ENCODE peak calls at places on chromosomes 11 and 22, in eight cellular contexts. One of them, this sample, is unnamed.

GRCh38 chr11:113553905-113554304 is 78.7 kb upstream of the DRD2 start:
- DNase-seq in heart left ventricle: no peak
- DNase-seq in PC-9: no peak
- DNase-seq in hepatocyte: no peak
- DNase-seq in NT2/D1: no peak
- DNase-seq in A549: no peak
- DNase-seq in mesendoderm: no peak
- DNase-seq in SJSA1: peak; percentile 10
- DNase-seq in this sample: no peak

GRCh38 chr11:27524155-27524554 is 17.6 kb upstream of the LIN7C start:
- DNase-seq in heart left ventricle: no peak
- DNase-seq in PC-9: peak; percentile 1
- DNase-seq in hepatocyte: no peak
- DNase-seq in NT2/D1: peak; percentile 6
- DNase-seq in A549: no peak
- DNase-seq in mesendoderm: peak; percentile 83
- DNase-seq in SJSA1: peak; percentile 46
- DNase-seq in this sample: peak; percentile 43

GRCh38 chr11:68048681-68049508 is 10.1 kb downstream of the TCIRG1 start:
- DNase-seq in heart left ventricle: no peak
- DNase-seq in PC-9: no peak
- DNase-seq in hepatocyte: no peak
- DNase-seq in NT2/D1: no peak
- DNase-seq in A549: no peak
- DNase-seq in mesendoderm: no peak
- DNase-seq in SJSA1: no peak
- DNase-seq in this sample: no peak

GRCh38 chr22:50507421-50507990 is at the start of gene LMF2:
- DNase-seq in heart left ventricle: peak; percentile 92
- DNase-seq in PC-9: peak; percentile 91
- DNase-seq in hepatocyte: no peak
- DNase-seq in NT2/D1: no peak
- DNase-seq in A549: peak; percentile 66
- DNase-seq in mesendoderm: no peak
- DNase-seq in SJSA1: peak; percentile 71
- DNase-seq in this sample: no peak

GRCh38 chr11:134554861-134555260 is 142.8 kb upstream of the B3GAT1 start:
- DNase-seq in heart left ventricle: no peak
- DNase-seq in PC-9: no peak
- DNase-seq in hepatocyte: no peak
- DNase-seq in NT2/D1: no peak
- DNase-seq in A549: no peak
- DNase-seq in mesendoderm: no peak
- DNase-seq in SJSA1: no peak
- DNase-seq in this sample: no peak

GRCh38 chr11:68373810-68374501 is 61.6 kb downstream of the LRP5 start:
- DNase-seq in heart left ventricle: peak; percentile 67
- DNase-seq in PC-9: no peak
- DNase-seq in hepatocyte: peak; percentile 62
- DNase-seq in NT2/D1: no peak
- DNase-seq in A549: no peak
- DNase-seq in mesendoderm: no peak
- DNase-seq in SJSA1: no peak
- DNase-seq in this sample: no peak

GRCh38 chr11:75714211-75714610 is 3.4 kb upstream of the MOGAT2 start:
- DNase-seq in heart left ventricle: no peak
- DNase-seq in PC-9: no peak
- DNase-seq in hepatocyte: no peak
- DNase-seq in NT2/D1: no peak
- DNase-seq in A549: no peak
- DNase-seq in mesendoderm: no peak
- DNase-seq in SJSA1: no peak
- DNase-seq in this sample: no peak

GRCh38 chr22:23749747-23750373 is 1.1 kb downstream of the ZNF70 start:
- DNase-seq in heart left ventricle: no peak
- DNase-seq in PC-9: no peak
- DNase-seq in hepatocyte: no peak
- DNase-seq in NT2/D1: no peak
- DNase-seq in A549: no peak
- DNase-seq in mesendoderm: no peak
- DNase-seq in SJSA1: no peak
- DNase-seq in this sample: no peak

GRCh38 chr11:20963596-20963995 is 294.2 kb downstream of the NELL1 start:
- DNase-seq in heart left ventricle: no peak
- DNase-seq in PC-9: no peak
- DNase-seq in hepatocyte: no peak
- DNase-seq in NT2/D1: no peak
- DNase-seq in A549: no peak
- DNase-seq in mesendoderm: no peak
- DNase-seq in SJSA1: no peak
- DNase-seq in this sample: no peak

GRCh38 chr11:8290122-8290810 is 26.6 kb upstream of the LMO1 start:
- DNase-seq in heart left ventricle: no peak
- DNase-seq in PC-9: no peak
- DNase-seq in hepatocyte: no peak
- DNase-seq in NT2/D1: no peak
- DNase-seq in A549: no peak
- DNase-seq in mesendoderm: peak; percentile 46
- DNase-seq in SJSA1: no peak
- DNase-seq in this sample: no peak

GRCh38 chr11:18773681-18774080 is 17.9 kb downstream of the PTPN5 start:
- DNase-seq in heart left ventricle: no peak
- DNase-seq in PC-9: no peak
- DNase-seq in hepatocyte: no peak
- DNase-seq in NT2/D1: no peak
- DNase-seq in A549: no peak
- DNase-seq in mesendoderm: no peak
- DNase-seq in SJSA1: no peak
- DNase-seq in this sample: no peak

GRCh38 chr11:129230006-129230405 is 37.9 kb upstream of the ARHGAP32 start:
- DNase-seq in heart left ventricle: no peak
- DNase-seq in PC-9: no peak
- DNase-seq in hepatocyte: no peak
- DNase-seq in NT2/D1: no peak
- DNase-seq in A549: no peak
- DNase-seq in mesendoderm: no peak
- DNase-seq in SJSA1: no peak
- DNase-seq in this sample: no peak

GRCh38 chr22:18997925-18998315 is 61.8 kb upstream of the PRODH start:
- DNase-seq in heart left ventricle: no peak
- DNase-seq in PC-9: no peak
- DNase-seq in hepatocyte: no peak
- DNase-seq in NT2/D1: no peak
- DNase-seq in A549: no peak
- DNase-seq in mesendoderm: peak; percentile 40
- DNase-seq in SJSA1: no peak
- DNase-seq in this sample: no peak

GRCh38 chr11:133833101-133833898 is 12.0 kb downstream of the SPATA19 start:
- DNase-seq in heart left ventricle: no peak
- DNase-seq in PC-9: no peak
- DNase-seq in hepatocyte: no peak
- DNase-seq in NT2/D1: no peak
- DNase-seq in A549: no peak
- DNase-seq in mesendoderm: no peak
- DNase-seq in SJSA1: no peak
- DNase-seq in this sample: no peak

GRCh38 chr11:12284321-12285050 is 92.9 kb upstream of the PARVA start:
- DNase-seq in heart left ventricle: no peak
- DNase-seq in PC-9: no peak
- DNase-seq in hepatocyte: no peak
- DNase-seq in NT2/D1: no peak
- DNase-seq in A549: no peak
- DNase-seq in mesendoderm: no peak
- DNase-seq in SJSA1: peak; percentile 84
- DNase-seq in this sample: no peak

GRCh38 chr22:24450600-24450999 is 23.2 kb downstream of the ADORA2A start:
- DNase-seq in heart left ventricle: peak; percentile 52
- DNase-seq in PC-9: no peak
- DNase-seq in hepatocyte: no peak
- DNase-seq in NT2/D1: no peak
- DNase-seq in A549: no peak
- DNase-seq in mesendoderm: peak; percentile 88
- DNase-seq in SJSA1: no peak
- DNase-seq in this sample: no peak

GRCh38 chr11:5541427-5541826 is 6.9 kb downstream of the OR52H1 start:
- DNase-seq in heart left ventricle: no peak
- DNase-seq in PC-9: no peak
- DNase-seq in hepatocyte: no peak
- DNase-seq in NT2/D1: no peak
- DNase-seq in A549: no peak
- DNase-seq in mesendoderm: no peak
- DNase-seq in SJSA1: no peak
- DNase-seq in this sample: no peak
- H3K4me1 ChIP-seq in heart left ventricle: no peaks in the 10 kb centered on the region
- H3K4me1 ChIP-seq in PC-9: no peaks in the 10 kb centered on the region
- H3K4me1 ChIP-seq in hepatocyte: no peaks in the 10 kb centered on the region
- H3K4me1 ChIP-seq in NT2/D1: no peaks in the 10 kb centered on the region
- H3K4me1 ChIP-seq in A549: no peaks in the 10 kb centered on the region
- H3K4me1 ChIP-seq in mesendoderm: no peaks in the 10 kb centered on the region
- H3K4me1 ChIP-seq in SJSA1: no peaks in the 10 kb centered on the region
- H3K4me1 ChIP-seq in this sample: no peaks in the 10 kb centered on the region

GRCh38 chr11:43718373-43718772 is 37.8 kb downstream of the HSD17B12 start:
- DNase-seq in heart left ventricle: no peak
- DNase-seq in PC-9: no peak
- DNase-seq in hepatocyte: no peak
- DNase-seq in NT2/D1: no peak
- DNase-seq in A549: no peak
- DNase-seq in mesendoderm: no peak
- DNase-seq in SJSA1: no peak
- DNase-seq in this sample: no peak

DNA sequence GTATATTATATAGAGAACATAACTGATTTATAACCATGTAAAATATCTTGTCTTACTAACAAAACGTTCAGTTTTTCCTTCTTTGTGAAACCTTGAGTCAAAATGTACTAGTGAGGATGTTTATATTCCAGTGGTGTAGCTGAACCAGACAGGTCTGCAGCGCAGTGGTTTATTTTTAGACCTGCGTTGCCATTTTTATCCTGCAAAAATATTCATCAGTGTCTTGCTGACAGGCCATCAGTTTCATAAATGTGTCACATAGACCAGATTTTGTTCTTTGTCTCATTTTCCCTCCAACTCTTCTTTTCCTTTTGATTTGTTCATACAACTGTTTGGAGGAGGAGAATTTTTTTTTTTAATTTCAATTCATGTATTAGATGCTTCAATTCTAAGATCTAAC is 43.1 kb downstream of the HSD17B12 start:
- DNase-seq in heart left ventricle: no peak
- DNase-seq in PC-9: no peak
- DNase-seq in hepatocyte: no peak
- DNase-seq in NT2/D1: no peak
- DNase-seq in A549: no peak
- DNase-seq in mesendoderm: no peak
- DNase-seq in SJSA1: no peak
- DNase-seq in this sample: no peak
- H3K4me3 ChIP-seq in heart left ventricle: no peak overlapping the region
- H3K4me3 ChIP-seq in PC-9: no peak overlapping the region
- H3K4me3 ChIP-seq in hepatocyte: no peak overlapping the region
- H3K4me3 ChIP-seq in NT2/D1: no peak overlapping the region
- H3K4me3 ChIP-seq in A549: no peak overlapping the region
- H3K4me3 ChIP-seq in mesendoderm: no peak overlapping the region
- H3K4me3 ChIP-seq in SJSA1: no peak overlapping the region
- H3K4me3 ChIP-seq in this sample: no peak overlapping the region

DNA sequence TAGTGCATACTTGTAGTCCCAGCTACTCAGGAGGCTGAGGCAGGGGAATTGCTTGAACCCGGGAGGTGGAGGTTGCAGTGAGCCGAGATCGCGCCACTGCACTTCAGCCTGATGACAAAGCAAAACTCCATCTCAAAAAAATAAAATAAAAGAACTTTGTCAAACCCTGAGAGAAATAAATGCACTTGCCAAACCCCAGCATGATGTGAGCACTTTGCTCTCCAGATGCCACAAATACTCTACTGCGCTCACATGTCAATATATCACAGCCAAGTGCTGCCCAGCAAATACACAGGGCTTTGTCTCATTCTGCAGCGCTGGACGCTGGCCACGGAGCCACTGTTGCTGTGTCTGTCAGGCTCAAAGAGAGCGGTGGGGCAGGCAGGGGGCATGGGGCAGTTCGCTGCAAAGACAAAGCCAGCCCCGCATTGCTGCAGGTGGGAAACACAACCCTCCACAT is 45.1 kb downstream of the AHNAK start:
- DNase-seq in heart left ventricle: peak; percentile 67
- DNase-seq in PC-9: no peak
- DNase-seq in hepatocyte: no peak
- DNase-seq in NT2/D1: no peak
- DNase-seq in A549: no peak
- DNase-seq in mesendoderm: no peak
- DNase-seq in SJSA1: no peak
- DNase-seq in this sample: no peak
- H3K4me1 ChIP-seq in heart left ventricle: peaks cover 58% of the 10 kb centered on the region
- H3K4me1 ChIP-seq in PC-9: peaks cover 38% of the 10 kb centered on the region
- H3K4me1 ChIP-seq in hepatocyte: peaks cover 48% of the 10 kb centered on the region
- H3K4me1 ChIP-seq in NT2/D1: peaks cover 32% of the 10 kb centered on the region
- H3K4me1 ChIP-seq in A549: peaks cover 56% of the 10 kb centered on the region
- H3K4me1 ChIP-seq in mesendoderm: peaks cover 5% of the 10 kb centered on the region
- H3K4me1 ChIP-seq in SJSA1: peaks cover 61% of the 10 kb centered on the region
- H3K4me1 ChIP-seq in this sample: peaks cover 4% of the 10 kb centered on the region

GRCh38 chr11:58195939-58196338 is 7.1 kb downstream of the OR9Q2 start:
- DNase-seq in heart left ventricle: no peak
- DNase-seq in PC-9: no peak
- DNase-seq in hepatocyte: no peak
- DNase-seq in NT2/D1: no peak
- DNase-seq in A549: no peak
- DNase-seq in mesendoderm: no peak
- DNase-seq in SJSA1: no peak
- DNase-seq in this sample: no peak

GRCh38 chr11:58199271-58199670 is 4.7 kb downstream of the OR1S2 start:
- DNase-seq in heart left ventricle: no peak
- DNase-seq in PC-9: no peak
- DNase-seq in hepatocyte: no peak
- DNase-seq in NT2/D1: no peak
- DNase-seq in A549: no peak
- DNase-seq in mesendoderm: no peak
- DNase-seq in SJSA1: no peak
- DNase-seq in this sample: no peak

GRCh38 chr11:58192229-58192628 is 3.4 kb downstream of the OR9Q2 start:
- DNase-seq in heart left ventricle: no peak
- DNase-seq in PC-9: no peak
- DNase-seq in hepatocyte: peak; percentile 58
- DNase-seq in NT2/D1: no peak
- DNase-seq in A549: no peak
- DNase-seq in mesendoderm: no peak
- DNase-seq in SJSA1: no peak
- DNase-seq in this sample: no peak

GRCh38 chr11:58188770-58189169 is at the start of gene OR9Q2:
- DNase-seq in heart left ventricle: no peak
- DNase-seq in PC-9: no peak
- DNase-seq in hepatocyte: no peak
- DNase-seq in NT2/D1: no peak
- DNase-seq in A549: no peak
- DNase-seq in mesendoderm: no peak
- DNase-seq in SJSA1: no peak
- DNase-seq in this sample: no peak

DNA sequence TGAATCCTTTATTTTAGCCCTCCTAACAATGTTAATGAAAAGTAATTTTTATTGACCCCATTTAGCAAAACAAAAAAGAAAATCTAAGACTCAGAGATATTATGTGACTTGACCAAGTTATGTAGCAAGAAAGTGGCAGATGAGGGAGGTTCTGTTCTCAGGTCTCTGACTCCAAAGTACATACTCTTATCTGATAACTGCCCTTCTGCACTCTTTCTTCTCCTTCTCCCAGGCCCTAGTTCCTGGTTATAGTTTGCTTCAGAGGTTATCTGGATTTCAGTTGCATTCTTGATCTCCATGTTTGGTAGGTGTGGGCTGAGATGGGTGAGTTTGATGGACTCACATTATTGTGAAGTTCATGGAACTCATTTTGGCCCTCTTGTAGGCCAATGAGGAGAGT is 4.5 kb downstream of the OR9Q2 start:
- DNase-seq in heart left ventricle: no peak
- DNase-seq in PC-9: no peak
- DNase-seq in hepatocyte: peak; percentile 15
- DNase-seq in NT2/D1: no peak
- DNase-seq in A549: no peak
- DNase-seq in mesendoderm: no peak
- DNase-seq in SJSA1: no peak
- DNase-seq in this sample: no peak
- H3K4me3 ChIP-seq in heart left ventricle: no peak overlapping the region
- H3K4me3 ChIP-seq in PC-9: no peak overlapping the region
- H3K4me3 ChIP-seq in hepatocyte: no peak overlapping the region
- H3K4me3 ChIP-seq in NT2/D1: no peak overlapping the region
- H3K4me3 ChIP-seq in A549: no peak overlapping the region
- H3K4me3 ChIP-seq in mesendoderm: no peak overlapping the region
- H3K4me3 ChIP-seq in SJSA1: no peak overlapping the region
- H3K4me3 ChIP-seq in this sample: no peak overlapping the region